ENCODE peak calls at places on chromosomes 7 and 10, in seven cellular contexts. C is GM12891, S is prostate gland, K is transverse colon, I is suprapubic skin, Y is endothelial cell of umbilical vein, N is SK-N-SH. G is an unnamed sample.

GRCh38 chr7:27651702-27652101 is 11.0 kb downstream of the HIBADH start:
- DNase-seq in N (no peak), S (no peak), C (no peak), I (no peak), K (no peak), Y (no peak), G (no peak)

GRCh38 chr7:51482976-51483375 is 166.4 kb upstream of the COBL start:
- DNase-seq in Y (no peak), I (no peak), N (no peak), K (no peak), C (no peak), S (no peak), G (no peak)

GRCh38 chr7:42691030-42691639 is 220.7 kb downstream of the C7orf25 start:
- DNase-seq in I (no peak), S (peak), N (peak), C (no peak), K (peak), Y (peak), G (no peak)

GRCh38 chr7:88111136-88111748 is 108.6 kb downstream of the SRI start:
- DNase-seq in K (no peak), S (no peak), C (no peak), Y (peak), I (no peak), N (peak), G (no peak)

GRCh38 chr7:77649950-77650349 is 46.3 kb upstream of the RSBN1L start:
- DNase-seq in Y (peak), N (no peak), C (no peak), I (no peak), S (no peak), K (no peak), G (no peak)

GRCh38 chr7:20304366-20304765 is 26.3 kb upstream of the ITGB8 start:
- DNase-seq in C (no peak), K (peak), Y (no peak), S (no peak), I (no peak), N (no peak), G (no peak)

GRCh38 chr7:106518239-106518638 is 142.7 kb downstream of the CCDC71L start:
- DNase-seq in S (no peak), K (no peak), N (no peak), C (no peak), I (no peak), Y (no peak), G (no peak)

GRCh38 chr10:120656121-120656520 is 195.0 kb upstream of the WDR11 start:
- DNase-seq in K (no peak), N (no peak), C (no peak), S (no peak), I (no peak), Y (no peak), G (no peak)

GRCh38 chr10:70478191-70479160 is at the start of gene PALD1:
- DNase-seq in K (peak), Y (peak), N (peak), C (peak), S (peak), I (no peak), G (peak)

GRCh38 chr7:24718431-24718831 is 38.8 kb downstream of the GSDME start:
- DNase-seq in I (no peak), Y (no peak), S (no peak), C (no peak), N (no peak), K (no peak), G (no peak)

GRCh38 chr7:41579961-41580935 is 122.6 kb downstream of the INHBA start:
- DNase-seq in S (no peak), N (no peak), K (no peak), I (no peak), C (no peak), Y (peak), G (no peak)

GRCh38 chr7:98286093-98286525 is 4.6 kb downstream of the BRI3 start:
- DNase-seq in Y (no peak), S (no peak), C (no peak), I (peak), K (peak), N (peak), G (peak)

GRCh38 chr10:46520381-46520780 is 36.1 kb downstream of the GPRIN2 start:
- DNase-seq in K (peak), C (no peak), Y (no peak), I (no peak), N (no peak), S (no peak), G (peak)

GRCh38 chr7:18497082-18497481 is 1.5 kb downstream of the HDAC9 start:
- DNase-seq in C (no peak), I (no peak), N (no peak), K (no peak), Y (no peak), S (no peak), G (no peak)

GRCh38 chr10:43671659-43672555 is 23.2 kb upstream of the ZNF32 start:
- DNase-seq in C (peak), K (peak), I (no peak), S (peak), N (peak), Y (peak), G (peak)

GRCh38 chr7:22667562-22668239 is 59.3 kb upstream of the IL6 start:
- DNase-seq in K (no peak), C (no peak), N (no peak), Y (peak), I (no peak), S (no peak), G (no peak)

GRCh38 chr7:39624202-39624807 is 933 bp downstream of the RALA start:
- DNase-seq in I (no peak), N (peak), K (no peak), Y (peak), S (peak), C (no peak), G (no peak)

GRCh38 chr10:103666109-103666508 is 172.6 kb downstream of the NEURL1 start:
- DNase-seq in C (no peak), K (no peak), S (no peak), Y (no peak), N (peak), I (no peak), G (no peak)

GRCh38 chr10:10642741-10643280 is 374.9 kb upstream of the CELF2 start:
- DNase-seq in S (no peak), N (no peak), Y (no peak), I (no peak), C (no peak), K (no peak), G (no peak)

GRCh38 chr7:5296627-5297226 is 14.0 kb downstream of the SLC29A4 start:
- DNase-seq in Y (peak), N (peak), C (peak), K (no peak), I (no peak), S (peak), G (no peak)

GRCh38 chr10:25075825-25076224 is 59.4 kb downstream of the THNSL1 start:
- DNase-seq in K (no peak), N (no peak), Y (no peak), I (no peak), C (no peak), S (no peak), G (no peak)

GRCh38 chr10:80133221-80133620 is 691 bp downstream of the PLAC9 start:
- DNase-seq in I (peak), C (no peak), Y (no peak), N (no peak), S (no peak), K (no peak), G (peak)

GRCh38 chr7:82109288-82109687 is 334.3 kb downstream of the CACNA2D1 start:
- DNase-seq in Y (peak), K (no peak), I (no peak), C (no peak), S (no peak), N (no peak), G (no peak)

GRCh38 chr10:119412831-119413737 is 129.4 kb downstream of the RGS10 start:
- DNase-seq in S (no peak), N (peak), Y (no peak), I (no peak), K (no peak), C (no peak), G (no peak)

GRCh38 chr7:155590215-155591023 is 44.1 kb upstream of the CNPY1 start:
- DNase-seq in C (no peak), N (peak), I (no peak), Y (no peak), S (no peak), K (peak), G (no peak)

GRCh38 chr10:30422981-30423654 is 10.9 kb upstream of the MAP3K8 start:
- DNase-seq in N (no peak), I (no peak), C (no peak), S (peak), Y (peak), K (peak), G (peak)

GRCh38 chr7:19526639-19527038 is 182.2 kb downstream of the POLR1F start:
- DNase-seq in Y (no peak), K (no peak), N (no peak), I (no peak), S (no peak), C (no peak), G (no peak)

GRCh38 chr10:17162828-17163227 is 33.2 kb upstream of the CUBN start:
- DNase-seq in S (no peak), K (no peak), C (no peak), Y (no peak), N (no peak), I (no peak), G (no peak)

GRCh38 chr10:43219848-43220247 is 47.0 kb downstream of the RASGEF1A start:
- DNase-seq in N (peak), C (no peak), I (peak), K (no peak), Y (no peak), S (no peak), G (peak)

GRCh38 chr10:7411671-7412481 is 1.0 kb upstream of the SFMBT2 start:
- DNase-seq in Y (no peak), C (no peak), I (no peak), K (peak), N (peak), S (peak), G (no peak)

GRCh38 chr7:961546-962400 is 7.3 kb upstream of the ADAP1 start:
- DNase-seq in Y (no peak), C (no peak), K (peak), I (no peak), S (no peak), N (peak), G (peak)

GRCh38 chr7:1141651-1142050 is 18.3 kb downstream of the ZFAND2A start:
- DNase-seq in N (no peak), C (no peak), Y (no peak), K (no peak), I (no peak), S (no peak), G (no peak)

GRCh38 chr7:135802697-135803096 is 54.1 kb upstream of the FAM180A start:
- DNase-seq in K (no peak), I (no peak), N (no peak), S (no peak), C (no peak), Y (no peak), G (no peak)

GRCh38 chr7:132416395-132416794 is 159.9 kb downstream of the PLXNA4 start:
- DNase-seq in I (no peak), S (no peak), K (no peak), C (no peak), N (no peak), Y (no peak), G (no peak)
- TF ChIP-seq POLR2AphosphoS5 in I (no peak), S (no peak), K (no peak), C (no peak), N (no peak), Y (no peak), G (no peak)

GRCh38 chr7:33733865-33734650 is 171.3 kb upstream of the BMPER start:
- DNase-seq in N (no peak), K (peak), Y (peak), I (no peak), S (no peak), C (no peak), G (no peak)
- TF ChIP-seq POLR2AphosphoS5 in N (no peak), K (no peak), Y (no peak), I (no peak), S (no peak), C (no peak), G (no peak)

DNA sequence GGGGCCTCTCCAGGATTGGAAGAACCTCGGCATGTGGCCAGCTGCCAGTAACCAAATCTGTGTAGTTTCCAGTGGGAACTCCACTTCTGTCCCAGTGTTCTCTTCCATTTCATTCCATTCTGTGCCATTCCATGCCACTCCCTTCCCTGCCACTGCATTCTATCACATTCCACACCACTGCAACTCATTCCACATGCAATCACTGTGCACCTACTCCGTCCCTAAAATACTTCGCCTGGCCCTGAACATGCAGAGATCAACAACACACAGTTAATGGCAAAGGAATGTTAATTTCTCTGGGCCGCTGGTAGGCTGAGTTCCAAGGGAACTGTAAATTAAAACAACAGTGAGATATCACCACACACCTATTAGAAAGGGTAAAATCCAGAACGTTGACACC is 64.9 kb downstream of the AKR1B1 start:
- DNase-seq in I (no peak), S (no peak), K (no peak), Y (no peak), C (no peak), N (no peak), G (no peak)
- TF ChIP-seq POLR2AphosphoS5 in I (no peak), S (no peak), K (no peak), Y (no peak), C (no peak), N (no peak), G (no peak)

GRCh38 chr7:25759281-25759680 is 392.7 kb upstream of the NFE2L3 start:
- DNase-seq in N (no peak), K (no peak), C (no peak), S (no peak), Y (no peak), I (no peak), G (no peak)

GRCh38 chr7:25765110-25765509 is 386.9 kb upstream of the NFE2L3 start:
- DNase-seq in K (no peak), S (no peak), C (no peak), I (no peak), Y (no peak), N (no peak), G (no peak)

GRCh38 chr7:25759748-25760147 is 392.2 kb upstream of the NFE2L3 start:
- DNase-seq in K (no peak), N (no peak), Y (no peak), I (no peak), C (no peak), S (no peak), G (no peak)

GRCh38 chr7:25762511-25763119 is 389.4 kb upstream of the NFE2L3 start:
- DNase-seq in S (no peak), Y (no peak), K (no peak), C (no peak), N (no peak), I (no peak), G (no peak)

GRCh38 chr7:25763461-25763860 is 388.5 kb upstream of the NFE2L3 start:
- DNase-seq in K (no peak), C (no peak), N (no peak), S (no peak), Y (no peak), I (no peak), G (no peak)
- TF ChIP-seq POLR2AphosphoS5 in K (no peak), C (no peak), N (no peak), S (no peak), Y (no peak), I (no peak), G (no peak)

GRCh38 chr10:78756604-78757442 is 311.9 kb upstream of the ZMIZ1 start:
- DNase-seq in K (peak), S (peak), N (no peak), C (no peak), I (peak), Y (peak), G (peak)
- TF ChIP-seq POLR2AphosphoS5 in K (peak), S (peak), N (peak), C (no peak), I (peak), Y (peak), G (peak)

DNA sequence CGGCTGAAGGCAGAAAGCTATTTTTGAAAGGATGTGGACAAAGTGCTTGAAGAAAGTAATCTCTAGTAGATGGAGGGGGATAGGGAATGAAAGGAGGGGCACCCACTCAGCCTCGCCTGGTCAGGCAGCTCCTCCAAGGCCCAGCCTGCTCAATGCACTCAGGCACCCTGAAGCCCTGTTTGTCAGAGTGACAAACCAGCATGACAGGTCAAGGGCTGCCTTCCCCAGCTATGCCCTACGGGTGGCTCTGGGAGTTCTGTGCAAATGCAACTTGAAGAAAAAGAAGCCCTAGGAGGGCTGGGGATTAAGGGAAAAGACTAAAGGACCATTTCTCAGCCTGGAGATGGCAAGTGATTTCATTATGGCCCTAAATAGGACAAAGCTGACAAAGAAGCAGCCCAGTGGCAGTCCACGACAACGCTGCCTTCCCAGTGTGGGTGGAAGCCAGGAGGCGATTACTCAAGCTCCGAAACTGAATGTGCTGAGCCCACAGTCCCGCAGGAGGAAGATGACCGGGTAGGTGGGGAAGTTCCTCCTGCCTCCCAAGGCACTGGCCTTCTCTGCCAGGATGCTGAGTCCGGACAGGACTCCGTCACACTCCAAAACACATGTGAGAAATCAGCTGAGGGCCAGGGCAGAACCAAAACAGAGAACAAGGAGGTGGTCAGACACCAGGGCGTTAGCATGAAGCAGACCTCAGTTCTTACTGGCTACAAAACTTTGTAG is 16.3 kb downstream of the LIPA start:
- DNase-seq in I (peak), C (no peak), K (peak), N (no peak), Y (no peak), S (no peak), G (peak)
- TF ChIP-seq POLR2AphosphoS5 in I (peak), C (no peak), K (no peak), N (no peak), Y (no peak), S (no peak), G (no peak)

DNA sequence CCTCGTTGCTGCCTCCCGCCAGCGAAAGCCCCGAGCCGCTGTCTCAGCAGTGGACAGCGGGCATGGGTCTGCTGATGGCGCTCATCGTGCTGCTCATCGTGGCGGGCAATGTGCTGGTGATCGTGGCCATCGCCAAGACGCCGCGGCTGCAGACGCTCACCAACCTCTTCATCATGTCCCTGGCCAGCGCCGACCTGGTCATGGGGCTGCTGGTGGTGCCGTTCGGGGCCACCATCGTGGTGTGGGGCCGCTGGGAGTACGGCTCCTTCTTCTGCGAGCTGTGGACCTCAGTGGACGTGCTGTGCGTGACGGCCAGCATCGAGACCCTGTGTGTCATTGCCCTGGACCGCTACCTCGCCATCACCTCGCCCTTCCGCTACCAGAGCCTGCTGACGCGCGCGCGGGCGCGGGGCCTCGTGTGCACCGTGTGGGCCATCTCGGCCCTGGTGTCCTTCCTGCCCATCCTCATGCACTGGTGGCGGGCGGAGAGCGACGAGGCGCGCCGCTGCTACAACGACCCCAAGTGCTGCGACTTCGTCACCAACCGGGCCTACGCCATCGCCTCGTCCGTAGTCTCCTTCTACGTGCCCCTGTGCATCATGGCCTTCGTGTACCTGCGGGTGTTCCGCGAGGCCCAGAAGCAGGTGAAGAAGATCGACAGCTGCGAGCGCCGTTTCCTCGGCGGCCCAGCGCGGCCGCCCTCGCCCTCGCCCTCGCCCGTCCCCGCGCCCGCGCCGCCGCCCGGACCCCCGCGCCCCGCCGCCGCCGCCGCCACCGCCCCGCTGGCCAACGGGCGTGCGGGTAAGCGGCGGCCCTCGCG is 795 bp downstream of the ADRB1 start:
- DNase-seq in S (no peak), N (peak), Y (peak), K (no peak), C (no peak), I (no peak), G (no peak)
- TF ChIP-seq POLR2AphosphoS5 in S (no peak), N (no peak), Y (no peak), K (no peak), C (no peak), I (no peak), G (peak)

GRCh38 chr10:71625445-71626175 is 94.0 kb downstream of the C10orf105 start:
- DNase-seq in I (no peak), K (no peak), Y (no peak), N (no peak), C (no peak), S (no peak), G (no peak)
- TF ChIP-seq POLR2AphosphoS5 in I (no peak), K (no peak), Y (no peak), N (no peak), C (no peak), S (no peak), G (no peak)

GRCh38 chr10:73601486-73601921 is 10.4 kb upstream of the USP54 start:
- DNase-seq in I (no peak), C (no peak), Y (peak), N (no peak), K (peak), S (peak), G (no peak)
- TF ChIP-seq POLR2AphosphoS5 in I (no peak), C (no peak), Y (no peak), N (no peak), K (peak), S (peak), G (no peak)

DNA sequence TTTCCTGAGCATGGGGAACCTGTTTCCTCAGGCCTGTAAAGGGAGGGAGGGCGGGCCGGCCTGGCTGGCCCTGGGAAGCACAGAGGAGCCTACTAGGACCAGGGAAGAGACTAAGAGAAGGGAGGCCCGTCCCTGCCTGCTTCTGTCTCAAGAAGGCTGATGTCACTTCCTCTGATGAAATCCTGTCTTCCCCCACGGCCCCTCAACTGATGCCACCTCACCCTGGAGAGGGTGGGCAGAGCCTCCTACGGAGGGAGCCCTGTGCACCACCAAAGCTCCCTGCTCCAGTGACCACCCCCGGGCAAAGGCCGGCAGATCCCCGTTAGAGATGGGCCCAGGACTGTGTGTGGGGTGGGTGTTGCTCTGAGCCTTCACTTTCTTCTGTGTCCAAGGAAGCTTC is 1.0 kb upstream of the PILRA start:
- DNase-seq in I (no peak), Y (no peak), K (no peak), S (no peak), N (no peak), C (no peak), G (no peak)
- TF ChIP-seq POLR2AphosphoS5 in I (no peak), Y (no peak), K (no peak), S (no peak), N (no peak), C (no peak), G (peak)

G was measured in sigmoid colon.